ENCODE peak calls at places on chromosomes 7 and 10, in seven cellular contexts. T is T-helper 9 cell; N is stimulated activated CD8-positive, alpha-beta memory T cell treated with anti-CD3 and anti-CD28 coated beads, Interleukin-15, amount 100 ng/mL, for 4 hours; P is activated CD4-positive, CD25-positive, alpha-beta regulatory T cell treated with anti-CD3 and anti-CD28 coated beads, Interleukin-2, amount 50 U/mL, for 72 hours; F is natural killer cell; O is fibroblast of villous mesenchyme; W is NT2/D1. R is an unnamed sample.

GRCh38 chr7:47180268-47180826 is 401.6 kb downstream of the TNS3 start:
- DNase-seq in O (peak; percentile 75), N (no peak), T (no peak), W (peak; percentile 63), F (no peak), P (no peak), R (no peak)

GRCh38 chr10:3992374-3993178 is 207.6 kb upstream of the KLF6 start:
- DNase-seq in O (no peak), N (no peak), W (no peak), T (no peak), F (no peak), P (no peak), R (no peak)

GRCh38 chr7:120370954-120371353 is 98.0 kb downstream of the KCND2 start:
- DNase-seq in O (no peak), W (no peak), T (no peak), N (no peak), F (no peak), P (no peak), R (no peak)

GRCh38 chr10:102619281-102619981 is 24.8 kb upstream of the TRIM8 start:
- DNase-seq in T (no peak), W (no peak), N (no peak), O (no peak), F (no peak), P (no peak), R (peak; percentile 65)

GRCh38 chr7:8197994-8198698 is 63.8 kb downstream of the ICA1 start:
- DNase-seq in P (no peak), F (peak; percentile 24), N (no peak), O (no peak), T (no peak), W (no peak), R (no peak)

GRCh38 chr10:114703377-114704125 is 45.5 kb upstream of the ABLIM1 start:
- DNase-seq in W (no peak), T (no peak), N (no peak), F (no peak), P (no peak), O (peak; percentile 26), R (no peak)

GRCh38 chr7:144019457-144019856 is 19.3 kb downstream of the OR6B1 start:
- DNase-seq in F (no peak), O (peak; percentile 97), P (no peak), W (peak; percentile 40), T (no peak), N (no peak), R (no peak)

GRCh38 chr7:46908770-46909169 is 673.1 kb downstream of the TNS3 start:
- DNase-seq in W (no peak), F (no peak), N (no peak), P (no peak), T (no peak), O (peak; percentile 84), R (no peak)

GRCh38 chr10:120586471-120586872 is 129.4 kb downstream of the PLPP4 start:
- DNase-seq in O (no peak), F (no peak), N (no peak), P (no peak), W (no peak), T (no peak), R (no peak)

GRCh38 chr7:108630002-108630401 is 60.3 kb downstream of the DNAJB9 start:
- DNase-seq in P (no peak), W (no peak), F (no peak), N (no peak), O (peak; percentile 71), T (no peak), R (no peak)

GRCh38 chr7:105654994-105655900 is 74.0 kb upstream of the EFCAB10 start:
- DNase-seq in F (no peak), P (no peak), T (no peak), W (peak; percentile 80), N (no peak), O (peak; percentile 74), R (no peak)

GRCh38 chr10:60367431-60367830 is 22.2 kb downstream of the ANK3 start:
- DNase-seq in W (no peak), P (no peak), T (no peak), O (no peak), N (no peak), F (no peak), R (no peak)

GRCh38 chr10:118407742-118408141 is 65.6 kb upstream of the FAM204A start:
- DNase-seq in T (no peak), F (no peak), O (no peak), W (no peak), N (no peak), P (no peak), R (no peak)

GRCh38 chr7:134946260-134946659 is 40.0 kb upstream of the AGBL3 start:
- DNase-seq in F (no peak), W (no peak), T (no peak), O (peak; percentile 70), N (no peak), P (no peak), R (no peak)

GRCh38 chr7:96861-97260 is 95.5 kb upstream of the FAM20C start:
- DNase-seq in N (no peak), F (no peak), O (no peak), T (no peak), P (no peak), W (peak; percentile 90), R (no peak)

GRCh38 chr7:99563650-99564049 is 5.2 kb downstream of the ZNF655 start:
- DNase-seq in T (no peak), P (no peak), N (no peak), W (no peak), O (peak; percentile 78), F (no peak), R (no peak)

GRCh38 chr7:20776214-20776875 is 10.3 kb downstream of the SP8 start:
- DNase-seq in W (no peak), T (no peak), F (no peak), P (no peak), O (no peak), N (no peak), R (no peak)

GRCh38 chr10:2037966-2038493 is 300.7 kb upstream of the ADARB2 start:
- DNase-seq in W (no peak), T (no peak), O (no peak), P (no peak), F (no peak), N (no peak), R (no peak)

GRCh38 chr7:101315336-101315735 is 6.3 kb downstream of the IFT22 start:
- DNase-seq in T (peak; percentile 40), F (no peak), W (peak; percentile 80), P (peak; percentile 51), N (peak; percentile 17), O (peak; percentile 40), R (no peak)

GRCh38 chr10:62224606-62225005 is 44.0 kb downstream of the RTKN2 start:
- DNase-seq in W (peak; percentile 2), F (no peak), N (no peak), T (no peak), O (peak; percentile 39), P (no peak), R (no peak)

GRCh38 chr7:77791336-77791735 is 6.9 kb downstream of the TMEM60 start:
- DNase-seq in N (no peak), P (no peak), O (peak; percentile 62), F (no peak), T (no peak), W (no peak), R (no peak)

GRCh38 chr7:158786898-158787297 is 42.4 kb downstream of the ESYT2 start:
- DNase-seq in T (no peak), O (no peak), N (no peak), P (no peak), W (no peak), F (no peak), R (no peak)

GRCh38 chr10:10475812-10476211 is 541.9 kb upstream of the CELF2 start:
- DNase-seq in P (no peak), W (peak; percentile 1), O (no peak), T (no peak), F (no peak), N (no peak), R (no peak)

GRCh38 chr10:131936756-131937155 is 35.9 kb downstream of the PPP2R2D start:
- DNase-seq in O (no peak), F (no peak), W (no peak), T (no peak), N (no peak), P (no peak), R (no peak)

GRCh38 chr10:60661627-60662026 is 116.7 kb upstream of the CDK1 start:
- DNase-seq in W (peak; percentile 13), T (no peak), O (peak; percentile 33), P (no peak), N (no peak), F (no peak), R (no peak)

GRCh38 chr7:130938661-130939060 is 204.7 kb upstream of the KLF14 start:
- DNase-seq in P (no peak), N (no peak), T (no peak), W (no peak), O (peak; percentile 77), F (no peak), R (no peak)

GRCh38 chr7:79876769-79877362 is 257.8 kb upstream of the GNAI1 start:
- DNase-seq in O (peak; percentile 97), P (no peak), W (no peak), N (no peak), F (no peak), T (no peak), R (no peak)

GRCh38 chr7:86130268-86130667 is 513.4 kb upstream of the GRM3 start:
- DNase-seq in T (no peak), P (no peak), O (no peak), W (no peak), N (no peak), F (no peak), R (no peak)

GRCh38 chr10:123203393-123204126 is 49.4 kb downstream of the BUB3 start:
- DNase-seq in N (no peak), P (no peak), F (no peak), T (no peak), W (no peak), O (no peak), R (no peak)

GRCh38 chr10:44313706-44314307 is 71.1 kb downstream of the CXCL12 start:
- DNase-seq in T (no peak), F (no peak), O (no peak), P (no peak), W (no peak), N (no peak), R (no peak)

GRCh38 chr10:53453196-53453595 is 680.6 kb upstream of the MBL2 start:
- DNase-seq in P (no peak), F (no peak), W (no peak), O (no peak), N (no peak), T (no peak), R (no peak)

GRCh38 chr10:125011926-125012705 is 70.2 kb downstream of the ZRANB1 start:
- DNase-seq in W (no peak), P (no peak), N (no peak), T (no peak), O (no peak), F (no peak), R (no peak)

GRCh38 chr7:15977663-15978062 is 291.2 kb upstream of the MEOX2 start:
- DNase-seq in F (no peak), W (no peak), P (no peak), T (no peak), O (peak; percentile 41), N (no peak), R (no peak)

GRCh38 chr10:19847321-19847720 is 31.1 kb downstream of the PLXDC2 start:
- DNase-seq in P (no peak), O (peak; percentile 79), W (no peak), N (no peak), T (no peak), F (no peak), R (no peak)

GRCh38 chr7:43647772-43648643 is 65.1 kb downstream of the STK17A start:
- DNase-seq in N (no peak), O (peak; percentile 98), T (no peak), P (no peak), W (no peak), F (no peak), R (peak; percentile 67)